ENCODE peak calls at places on chromosomes 4 and X, in four cellular contexts. F is SHP77 treated with DMSO at 0.1 percent for 48 hours, X is foreskin fibroblast, Q is NCI-H774. N is an unnamed sample.

GRCh38 chrX:56232221-56233082 is at the start of gene KLF8:
- DNase-seq in F (no peak), X (peak), Q (no peak), N (no peak)

GRCh38 chr4:48222491-48222890 is 47.1 kb downstream of the TEC start:
- DNase-seq in Q (no peak), X (no peak), F (no peak), N (no peak)

GRCh38 chrX:13885591-13885990 is 68.7 kb upstream of the GPM6B start:
- DNase-seq in X (no peak), Q (no peak), F (no peak), N (no peak)

GRCh38 chrX:107506596-107507031 is 57.2 kb downstream of the FRMPD3 start:
- DNase-seq in F (no peak), X (no peak), Q (no peak), N (no peak)

GRCh38 chrX:15680401-15680800 is 15.8 kb upstream of the CLTRN start:
- DNase-seq in X (peak), F (no peak), Q (no peak), N (no peak)

GRCh38 chrX:10620121-10620699 is at the start of gene MID1:
- DNase-seq in X (peak), F (no peak), Q (peak), N (no peak)

GRCh38 chrX:52424658-52425057 is 55.8 kb downstream of the XAGE2 start:
- DNase-seq in X (peak), Q (no peak), F (no peak), N (no peak)

GRCh38 chr4:143127621-143128020 is 57.1 kb upstream of the USP38 start:
- DNase-seq in X (no peak), Q (no peak), F (no peak), N (no peak)

GRCh38 chr4:16290681-16291420 is 64.6 kb upstream of the TAPT1 start:
- DNase-seq in Q (no peak), F (no peak), X (no peak), N (no peak)

GRCh38 chr4:4502694-4503311 is 39.0 kb downstream of the STX18 start:
- DNase-seq in X (no peak), F (no peak), Q (no peak), N (no peak)

GRCh38 chrX:154437398-154437752 is 421 bp downstream of the GDI1 start:
- DNase-seq in F (no peak), X (no peak), Q (no peak), N (no peak)

GRCh38 chr4:155377281-155377680 is 516 bp upstream of the MAP9 start:
- DNase-seq in X (peak), F (peak), Q (peak), N (no peak)

GRCh38 chr4:87044511-87045369 is 109.9 kb downstream of the AFF1 start:
- DNase-seq in Q (no peak), X (no peak), F (no peak), N (no peak)

GRCh38 chr4:75844151-75844662 is 58.0 kb downstream of the PPEF2 start:
- DNase-seq in Q (no peak), X (peak), F (no peak), N (no peak)

GRCh38 chr4:109803924-109804571 is 2.2 kb upstream of the CFI start:
- DNase-seq in X (peak), F (no peak), Q (no peak), N (no peak)

GRCh38 chr4:128380306-128380705 is 92.7 kb upstream of the PGRMC2 start:
- DNase-seq in F (no peak), Q (no peak), X (no peak), N (no peak)

GRCh38 chr4:168776382-168776781 is 233.7 kb downstream of the CBR4 start:
- DNase-seq in F (no peak), X (no peak), Q (no peak), N (no peak)